ENCODE peak calls at places on chromosomes 11 and 22, in five cellular contexts. Y is activated naive CD8-positive, alpha-beta T cell treated with anti-CD3 and anti-CD28 coated beads, Interleukin-2, amount 50 U/mL, for 24 hours; F is putamen; S is foreskin melanocyte; L is CD4-positive, CD25-positive, alpha-beta regulatory T cell. M is an unnamed sample.
A peak's percentile ranks its signal among the peaks of the same experiment; 100 is the strongest.

GRCh38 chr22:50398698-50399648 is 55.8 kb downstream of the PPP6R2 start:
- DNase-seq in Y (no peak), F (no peak), S (no peak), L (no peak), M (no peak)

GRCh38 chr11:1476946-1477736 is 9.4 kb downstream of the MOB2 start:
- DNase-seq in Y (no peak), F (no peak), S (no peak), L (no peak), M (no peak)

GRCh38 chr11:61913699-61914395 is 3.5 kb downstream of the RAB3IL1 start:
- DNase-seq in Y (no peak), F (no peak), S (no peak), L (no peak), M (no peak)

GRCh38 chr22:49454726-49455125 is 372.9 kb downstream of the BRD1 start:
- DNase-seq in Y (no peak), F (no peak), S (no peak), L (no peak), M (no peak)

GRCh38 chr22:39345231-39345630 is 4.6 kb upstream of the SYNGR1 start:
- DNase-seq in Y (no peak), F (no peak), S (no peak), L (no peak), M (no peak)

GRCh38 chr22:37260939-37261338 is 16.9 kb upstream of the RAC2 start:
- DNase-seq in Y (peak; percentile 72), F (no peak), S (no peak), L (peak; percentile 70), M (no peak)

GRCh38 chr22:34236527-34236926 is 316.3 kb upstream of the LARGE1 start:
- DNase-seq in Y (no peak), F (no peak), S (no peak), L (no peak), M (no peak)

GRCh38 chr11:57546869-57547518 is 9.6 kb downstream of the SMTNL1 start:
- DNase-seq in Y (no peak), F (no peak), S (no peak), L (no peak), M (peak; percentile 27)

GRCh38 chr11:44178381-44178780 is 82.9 kb downstream of the EXT2 start:
- DNase-seq in Y (no peak), F (no peak), S (no peak), L (no peak), M (peak; percentile 28)

GRCh38 chr11:19276859-19277808 is 36.4 kb upstream of the E2F8 start:
- DNase-seq in Y (no peak), F (no peak), S (no peak), L (no peak), M (no peak)

GRCh38 chr11:45859661-45860140 is 12.4 kb downstream of the CRY2 start:
- DNase-seq in Y (no peak), F (peak; percentile 86), S (peak; percentile 61), L (no peak), M (peak; percentile 99)

GRCh38 chr11:102201776-102202175 is 91.5 kb downstream of the YAP1 start:
- DNase-seq in Y (no peak), F (no peak), S (no peak), L (no peak), M (no peak)

GRCh38 chr11:60305906-60306619 is 21.0 kb upstream of the MS4A6E start:
- DNase-seq in Y (no peak), F (no peak), S (no peak), L (no peak), M (no peak)

GRCh38 chr11:12677131-12677530 is 2.9 kb downstream of the TEAD1 start:
- DNase-seq in Y (no peak), F (no peak), S (peak; percentile 55), L (no peak), M (no peak)

GRCh38 chr11:2944530-2944929 is 15.3 kb upstream of the PHLDA2 start:
- DNase-seq in Y (no peak), F (no peak), S (no peak), L (no peak), M (no peak)

GRCh38 chr22:37961062-37961461 is 7.6 kb downstream of the POLR2F start:
- DNase-seq in Y (no peak), F (no peak), S (no peak), L (no peak), M (no peak)

GRCh38 chr11:5930614-5931013 is 11.4 kb upstream of the OR56A3 start:
- DNase-seq in Y (no peak), F (no peak), S (no peak), L (no peak), M (no peak)